ENCODE peak calls at places on chromosomes 6 and 20, in seven cellular contexts. D, Y, B, J, H, W and S are unnamed samples.

GRCh38 chr6:47724300-47724699 is 25.9 kb downstream of the ADGRF4 start:
- DNase-seq in D (no peak), Y (no peak), B (no peak), W (no peak), H (no peak), J (no peak), S (no peak)

GRCh38 chr6:3211681-3212080 is 15.8 kb downstream of the TUBB2B start:
- DNase-seq in Y (no peak), W (no peak), B (no peak), J (no peak), D (no peak), H (no peak), S (peak; percentile 45)

GRCh38 chr6:148304976-148305375 is 37.7 kb upstream of the SASH1 start:
- DNase-seq in W (no peak), H (no peak), B (no peak), D (no peak), Y (no peak), J (peak; percentile 88), S (peak; percentile 86)

GRCh38 chr6:18166314-18167007 is 11.2 kb downstream of the KDM1B start:
- DNase-seq in H (no peak), W (peak; percentile 49), J (no peak), Y (no peak), D (no peak), B (no peak), S (peak; percentile 39)

GRCh38 chr6:79601020-79601609 is 30.0 kb upstream of the SH3BGRL2 start:
- DNase-seq in D (peak; percentile 39), H (no peak), J (peak; percentile 86), Y (no peak), B (no peak), W (no peak), S (peak; percentile 35)

GRCh38 chr20:50267041-50267865 is 76.6 kb downstream of the CEBPB start:
- DNase-seq in J (peak; percentile 57), H (peak; percentile 93), D (no peak), Y (peak; percentile 79), B (peak; percentile 56), W (peak; percentile 85), S (peak; percentile 70)

GRCh38 chr20:44832724-44833123 is 22.4 kb upstream of the RIMS4 start:
- DNase-seq in Y (no peak), H (no peak), W (no peak), B (no peak), D (no peak), J (no peak), S (peak; percentile 39)

GRCh38 chr6:34630040-34630439 is 66.5 kb downstream of the ILRUN start:
- DNase-seq in B (no peak), J (peak; percentile 96), D (no peak), W (no peak), H (no peak), Y (no peak), S (peak; percentile 95)

GRCh38 chr6:110547266-110547964 is 71.0 kb upstream of the SLC22A16 start:
- DNase-seq in Y (no peak), W (no peak), B (no peak), D (no peak), J (peak; percentile 79), H (no peak), S (peak; percentile 22)

GRCh38 chr6:41546866-41547798 is 951 bp downstream of the FOXP4 start:
- DNase-seq in Y (peak; percentile 42), J (peak; percentile 45), H (peak; percentile 53), W (peak; percentile 60), D (no peak), B (no peak), S (peak; percentile 51)

GRCh38 chr6:80640176-80640575 is 533.7 kb downstream of the BCKDHB start:
- DNase-seq in H (no peak), B (no peak), J (no peak), D (no peak), W (no peak), Y (no peak), S (peak; percentile 25)

GRCh38 chr20:20367681-20368413 is at the start of gene INSM1:
- DNase-seq in H (no peak), D (no peak), Y (no peak), B (no peak), J (no peak), W (no peak), S (no peak)

GRCh38 chr20:13995086-13995665 is at the start of gene MACROD2:
- DNase-seq in B (peak; percentile 73), D (peak; percentile 7), H (peak; percentile 96), Y (peak; percentile 92), J (peak; percentile 78), W (peak; percentile 95), S (peak; percentile 73)

GRCh38 chr20:48777005-48777404 is 50.8 kb downstream of the PREX1 start:
- DNase-seq in Y (no peak), J (no peak), H (no peak), D (no peak), W (no peak), B (no peak), S (no peak)

GRCh38 chr20:6626805-6627204 is 140.7 kb upstream of the BMP2 start:
- DNase-seq in H (no peak), W (no peak), D (no peak), J (no peak), B (no peak), Y (no peak), S (no peak)
- TF ChIP-seq CTCF in H (no peak), W (no peak), D (no peak), J (no peak), B (no peak), Y (no peak), S (no peak)

GRCh38 chr6:26553264-26553738 is 15.1 kb downstream of the HMGN4 start:
- DNase-seq in W (peak; percentile 64), H (peak; percentile 82), D (no peak), Y (peak; percentile 76), J (peak; percentile 56), B (peak; percentile 50), S (peak; percentile 81)

GRCh38 chr6:26554669-26555504 is 16.7 kb downstream of the HMGN4 start:
- DNase-seq in B (no peak), D (no peak), H (peak; percentile 50), J (peak; percentile 62), Y (no peak), W (no peak), S (peak; percentile 64)

GRCh38 chr6:26553739-26554668 is 15.8 kb downstream of the HMGN4 start:
- DNase-seq in W (peak; percentile 77), B (peak; percentile 70), Y (peak; percentile 87), D (peak; percentile 97), H (peak; percentile 89), J (peak; percentile 91), S (peak; percentile 96)

GRCh38 chr6:26556263-26557070 is 18.3 kb downstream of the HMGN4 start:
- DNase-seq in W (no peak), H (no peak), J (peak; percentile 94), Y (peak; percentile 48), D (peak; percentile 98), B (peak; percentile 18), S (peak; percentile 85)

DNA sequence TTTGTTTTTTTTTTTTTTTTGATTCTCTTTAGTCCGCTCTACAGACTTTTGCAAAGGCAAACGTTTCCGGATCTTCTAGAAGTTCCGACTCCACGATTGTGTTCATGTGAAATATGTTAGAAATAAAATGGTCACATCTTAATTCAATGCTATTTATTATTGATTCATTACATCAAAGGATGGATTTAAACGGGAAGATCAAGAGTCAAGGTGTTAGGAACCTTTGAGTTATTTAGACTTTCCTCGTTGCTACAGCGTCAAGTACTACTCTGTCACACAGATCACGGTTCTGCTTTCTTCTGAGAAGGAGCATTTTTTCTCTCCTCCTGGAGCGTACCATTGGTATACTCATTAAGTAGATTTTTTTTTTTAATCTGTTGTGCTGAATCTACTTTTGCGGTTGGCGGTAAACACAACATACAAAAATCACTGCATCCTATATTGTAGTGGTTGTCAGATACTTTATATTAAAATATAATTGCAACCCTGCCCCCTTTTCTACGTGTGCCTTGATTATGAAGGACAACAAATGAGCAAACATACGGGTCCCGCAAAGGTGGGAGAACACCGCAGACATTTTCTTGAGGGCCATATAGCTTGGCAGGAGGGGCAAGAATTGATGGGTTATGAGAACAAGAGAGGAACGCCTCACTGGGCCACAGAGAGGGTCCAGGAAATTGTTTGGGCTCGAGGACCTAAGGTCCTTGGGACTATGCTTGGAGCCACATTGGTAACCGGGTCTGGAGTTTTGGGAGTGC is 17.5 kb downstream of the HMGN4 start:
- DNase-seq in Y (no peak), W (no peak), D (no peak), H (no peak), J (peak; percentile 50), B (no peak), S (no peak)
- H3K4me3 ChIP-seq in Y (no peak overlapping the region), W (peak overlapping the region; percentile 55), D (peak overlapping the region; percentile 77), H (no peak overlapping the region), J (peak overlapping the region; percentile 12), B (no peak overlapping the region), S (peak overlapping the region; percentile 61)

GRCh38 chr6:170448745-170449144 is 104.4 kb downstream of the PSMB1 start:
- DNase-seq in B (no peak), D (no peak), H (no peak), Y (no peak), W (no peak), J (no peak), S (no peak)
- TF ChIP-seq CTCF in B (no peak), D (no peak), H (no peak), Y (no peak), W (no peak), J (no peak), S (no peak)

GRCh38 chr6:9986273-9986672 is 428.6 kb downstream of the TFAP2A start:
- DNase-seq in J (no peak), H (no peak), D (no peak), Y (no peak), B (no peak), W (no peak), S (no peak)
- H3K4me3 ChIP-seq in J (no peak overlapping the region), H (no peak overlapping the region), D (no peak overlapping the region), Y (no peak overlapping the region), B (no peak overlapping the region), W (no peak overlapping the region), S (no peak overlapping the region)

DNA sequence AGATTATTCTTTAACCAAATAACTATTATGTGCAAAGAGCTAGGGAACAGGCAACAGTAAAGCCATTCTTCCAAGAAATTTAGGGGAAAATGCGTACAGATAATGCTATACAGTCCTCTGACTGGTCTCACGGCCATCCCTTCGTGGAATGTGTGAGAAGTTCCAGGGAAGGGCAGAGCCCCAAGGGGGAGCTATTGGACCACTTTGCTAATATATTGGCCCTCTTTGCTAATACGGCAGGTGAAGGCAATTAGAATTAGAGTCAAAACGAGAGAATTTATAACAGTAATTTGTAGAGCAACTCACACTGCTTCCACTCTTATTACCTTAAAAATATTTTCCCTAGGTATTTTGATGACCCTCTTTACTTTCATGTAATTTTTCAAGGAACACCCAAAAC is 140.4 kb downstream of the IMPG1 start:
- DNase-seq in D (no peak), B (no peak), W (no peak), H (no peak), J (peak; percentile 9), Y (no peak), S (peak; percentile 28)
- TF ChIP-seq CTCF in D (peak; percentile 79), B (no peak), W (no peak), H (no peak), J (peak; percentile 58), Y (no peak), S (peak; percentile 60)